ENCODE peak calls at places on chromosomes 4 and X, in four cellular contexts. N is AG10803, V is fibroblast of pulmonary artery, F is bronchial epithelial cell. E is an unnamed sample.

GRCh38 chrX:114071412-114071811 is 512.5 kb upstream of the HTR2C start:
- DNase-seq in N (no peak), V (no peak), F (peak), E (no peak)

GRCh38 chr4:104677122-104677521 is 182.4 kb upstream of the CXXC4 start:
- DNase-seq in N (no peak), V (no peak), F (peak), E (no peak)

GRCh38 chrX:53320543-53321215 is 39.3 kb upstream of the IQSEC2 start:
- DNase-seq in N (no peak), V (no peak), F (no peak), E (no peak)

GRCh38 chr4:2295535-2296442 is 33.9 kb upstream of the MXD4 start:
- DNase-seq in N (no peak), V (no peak), F (no peak), E (no peak)

GRCh38 chrX:119468930-119469635 is 839 bp downstream of the SLC25A5 start:
- DNase-seq in N (peak), V (peak), F (peak), E (peak)

GRCh38 chrX:17355976-17356375 is 19.0 kb upstream of the NHS start:
- DNase-seq in N (no peak), V (no peak), F (no peak), E (no peak)

GRCh38 chr4:2794707-2795557 is 2.0 kb downstream of the SH3BP2 start:
- DNase-seq in N (peak), V (peak), F (peak), E (peak)

GRCh38 chr4:38673109-38673978 is 9.3 kb downstream of the KLF3 start:
- DNase-seq in N (peak), V (peak), F (peak), E (peak)

GRCh38 chr4:80035336-80035735 is 37.7 kb downstream of the ANTXR2 start:
- DNase-seq in N (no peak), V (no peak), F (no peak), E (no peak)

GRCh38 chrX:36963069-36963808 is 44.9 kb upstream of the FAM47C start:
- DNase-seq in N (no peak), V (no peak), F (no peak), E (no peak)

GRCh38 chr4:112031712-112032328 is 113.4 kb upstream of the FAM241A start:
- DNase-seq in N (peak), V (peak), F (peak), E (peak)

GRCh38 chrX:1249101-1249887 is 19.3 kb upstream of the CSF2RA start:
- DNase-seq in N (peak), V (no peak), F (peak), E (no peak)

GRCh38 chrX:102978594-102978993 is 41.5 kb downstream of the RAB40AL start:
- DNase-seq in N (no peak), V (no peak), F (no peak), E (no peak)

GRCh38 chr4:185304541-185304940 is 91.2 kb downstream of the LRP2BP start:
- DNase-seq in N (peak), V (no peak), F (no peak), E (no peak)

GRCh38 chr4:98448923-98449322 is 187.7 kb downstream of the RAP1GDS1 start:
- DNase-seq in N (no peak), V (no peak), F (peak), E (no peak)

GRCh38 chrX:83916525-83916924 is 55.6 kb downstream of the CYLC1 start:
- DNase-seq in N (peak), V (peak), F (peak), E (peak)

GRCh38 chr4:76589872-76590846 is 155.1 kb downstream of the SHROOM3 start:
- DNase-seq in N (peak), V (peak), F (no peak), E (peak)

GRCh38 chr4:52713456-52713937 is 37.7 kb downstream of the ERVMER34-1 start:
- DNase-seq in N (no peak), V (no peak), F (no peak), E (no peak)
- H3K4me3 ChIP-seq in N (peak), V (peak), F (peak), E (peak)

DNA sequence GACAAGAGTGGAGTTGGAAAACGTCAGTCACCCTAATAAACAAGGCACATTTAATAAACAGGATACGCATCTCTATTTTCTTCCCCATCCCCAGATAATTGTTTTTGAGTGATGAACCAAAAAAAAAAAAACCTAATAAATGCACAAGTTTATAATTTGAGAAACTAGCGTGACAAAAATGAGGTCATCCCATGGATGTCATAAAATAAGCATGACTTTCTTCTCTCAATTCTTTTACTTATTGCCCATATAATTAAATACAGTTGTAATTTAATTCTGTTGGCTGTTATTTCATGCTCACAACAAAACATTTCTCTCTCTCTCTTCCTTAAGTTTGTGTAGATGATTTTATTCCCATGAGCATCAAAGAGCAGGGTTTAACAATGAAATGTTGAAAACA is 20.7 kb downstream of the PRKG2 start:
- DNase-seq in N (no peak), V (no peak), F (no peak), E (no peak)
- H3K4me3 ChIP-seq in N (no peak), V (no peak), F (no peak), E (no peak)

DNA sequence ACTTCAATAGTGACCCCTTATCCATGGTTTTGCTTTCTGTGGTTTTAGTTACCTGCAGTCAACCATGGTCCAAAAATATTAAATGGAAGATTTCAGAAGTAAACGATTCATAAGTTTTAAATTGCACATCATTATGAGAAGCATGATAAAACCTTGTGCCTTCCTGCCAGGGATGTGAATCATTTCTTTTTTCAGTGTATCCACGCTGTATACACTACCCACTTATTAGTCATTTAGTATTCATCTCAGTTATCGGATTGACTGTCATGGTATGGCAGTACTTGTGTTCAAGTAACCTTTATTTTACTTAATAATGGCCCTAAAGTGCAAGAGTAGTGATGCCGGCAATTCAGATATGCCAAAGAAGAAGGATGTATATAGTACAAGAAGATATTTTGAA is 37.7 kb upstream of the TASL start:
- DNase-seq in N (no peak), V (peak), F (peak), E (peak)
- H3K4me3 ChIP-seq in N (no peak), V (no peak), F (no peak), E (no peak)

DNA sequence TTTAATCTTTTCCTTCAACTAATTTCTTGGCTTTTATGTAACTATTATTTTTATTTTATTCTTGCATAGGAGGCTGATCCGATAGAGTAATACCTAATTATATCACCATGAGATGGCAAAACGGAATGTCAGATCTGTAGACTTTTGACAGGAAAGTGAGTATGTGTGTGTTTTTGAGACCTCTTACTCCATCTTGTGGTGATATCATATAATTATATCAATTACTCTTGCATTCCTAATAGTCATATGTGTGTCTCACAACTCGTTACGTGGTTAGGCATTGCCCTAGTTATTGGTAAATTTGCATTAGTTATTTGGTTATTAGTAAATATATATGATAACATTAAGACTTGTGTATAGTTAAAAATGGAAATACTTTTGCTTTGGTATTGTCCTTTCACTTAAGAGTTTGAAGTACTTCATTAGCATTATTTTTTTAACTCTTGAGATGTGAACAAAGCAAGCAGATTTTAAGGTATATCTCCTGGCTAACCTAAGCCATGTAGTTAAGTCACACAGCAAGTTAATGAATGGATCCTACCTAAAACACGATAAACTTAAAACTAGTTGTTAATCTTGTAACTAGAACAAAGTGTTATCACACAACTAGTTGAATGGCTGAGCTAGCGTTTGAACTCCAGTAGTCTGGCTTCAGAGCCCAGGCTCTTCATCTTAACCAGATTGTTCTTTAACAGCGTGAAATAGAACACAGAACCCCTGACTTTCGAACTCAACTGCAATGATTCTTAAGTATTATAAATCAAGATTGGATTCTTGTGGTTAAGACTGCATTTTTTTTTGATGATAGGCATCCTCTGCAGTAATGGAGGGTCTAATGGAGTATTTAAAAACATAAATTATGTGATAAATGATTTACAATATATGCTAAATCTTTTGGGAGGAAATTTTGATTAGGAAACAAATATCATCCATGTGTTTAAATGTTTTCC is 67.1 kb downstream of the PGRMC2 start:
- DNase-seq in N (peak), V (peak), F (peak), E (peak)
- H3K4me3 ChIP-seq in N (no peak), V (no peak), F (no peak), E (no peak)

DNA sequence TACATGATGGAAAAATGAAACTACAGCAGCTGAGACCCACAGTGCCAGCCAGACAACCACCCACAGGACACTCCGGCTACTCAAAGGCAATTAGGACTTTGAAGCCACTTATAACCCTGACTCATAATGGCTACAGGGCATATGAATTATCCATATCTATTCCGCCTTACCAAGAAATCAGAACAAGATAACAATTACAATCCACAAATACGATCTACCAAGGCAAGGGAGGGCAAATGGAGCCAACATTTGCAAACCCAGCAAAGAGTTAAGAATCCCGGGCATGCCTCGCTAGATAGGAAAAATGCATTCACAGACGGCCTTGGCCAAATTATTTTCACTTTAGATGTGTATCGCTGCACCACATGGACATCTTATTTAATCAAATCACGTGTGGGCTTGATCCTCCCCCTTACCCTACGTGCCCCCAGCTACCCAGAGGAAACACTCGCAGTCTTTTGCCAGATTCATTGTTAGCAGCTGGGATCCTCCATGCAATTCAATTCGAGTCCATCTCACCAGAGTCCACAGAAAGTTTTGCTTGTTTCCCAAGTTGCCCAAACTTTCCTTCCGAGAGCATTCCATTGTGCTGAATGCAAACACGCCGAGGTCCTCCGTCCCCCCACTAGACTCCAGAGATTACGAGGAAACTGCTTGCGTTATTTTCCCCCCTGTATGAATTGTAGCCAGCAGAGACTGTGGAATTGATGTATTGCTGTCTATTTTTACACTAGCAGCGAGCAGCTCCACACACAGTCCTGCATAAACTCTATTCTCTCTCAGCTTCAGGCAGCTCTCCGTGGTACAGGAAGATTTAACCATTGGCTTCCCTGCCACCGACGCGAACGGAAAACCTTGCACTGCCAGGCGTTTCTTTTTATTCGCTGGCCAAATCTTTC is 1.2 kb downstream of the PPARGC1A start:
- DNase-seq in N (peak), V (peak), F (peak), E (peak)
- H3K4me3 ChIP-seq in N (peak), V (peak), F (peak), E (peak)

GRCh38 chr4:139312552-139313332 is 10.5 kb upstream of the NDUFC1 start:
- DNase-seq in N (no peak), V (no peak), F (no peak), E (no peak)

GRCh38 chr4:139314047-139314800 is 11.9 kb upstream of the NDUFC1 start:
- DNase-seq in N (no peak), V (no peak), F (no peak), E (no peak)

GRCh38 chr4:139317635-139318034 is 15.4 kb upstream of the NDUFC1 start:
- DNase-seq in N (no peak), V (no peak), F (no peak), E (no peak)

GRCh38 chr4:139316733-139317132 is 14.5 kb upstream of the NDUFC1 start:
- DNase-seq in N (no peak), V (no peak), F (no peak), E (no peak)

DNA sequence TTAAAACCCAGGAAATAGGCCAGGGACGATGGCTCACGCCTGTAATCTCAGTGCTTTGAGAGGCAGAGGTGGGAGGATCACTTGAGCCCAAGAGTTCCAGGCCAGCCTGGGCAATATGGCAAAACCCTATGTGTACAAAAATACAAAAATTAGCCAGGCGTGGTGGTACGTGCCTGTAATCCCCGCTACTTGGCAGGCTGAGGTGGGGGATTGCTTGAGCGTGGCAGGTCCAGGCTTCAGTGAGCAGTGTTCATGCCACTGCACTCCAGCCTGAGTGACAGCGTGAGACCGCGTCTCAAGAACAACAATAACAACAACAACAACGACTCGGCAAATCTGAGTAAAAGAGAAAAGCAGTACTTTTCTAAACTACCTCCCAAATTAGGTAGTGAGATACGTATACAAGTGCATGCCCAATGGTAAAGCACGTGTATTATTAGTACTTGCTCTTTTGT is 13.0 kb upstream of the NDUFC1 start:
- DNase-seq in N (no peak), V (no peak), F (no peak), E (no peak)
- H3K4me3 ChIP-seq in N (no peak), V (no peak), F (no peak), E (no peak)

GRCh38 chrX:42127563-42127962 is 204.2 kb upstream of the CASK start:
- DNase-seq in N (no peak), V (no peak), F (no peak), E (no peak)
- H3K4me3 ChIP-seq in N (no peak), V (no peak), F (no peak), E (no peak)

DNA sequence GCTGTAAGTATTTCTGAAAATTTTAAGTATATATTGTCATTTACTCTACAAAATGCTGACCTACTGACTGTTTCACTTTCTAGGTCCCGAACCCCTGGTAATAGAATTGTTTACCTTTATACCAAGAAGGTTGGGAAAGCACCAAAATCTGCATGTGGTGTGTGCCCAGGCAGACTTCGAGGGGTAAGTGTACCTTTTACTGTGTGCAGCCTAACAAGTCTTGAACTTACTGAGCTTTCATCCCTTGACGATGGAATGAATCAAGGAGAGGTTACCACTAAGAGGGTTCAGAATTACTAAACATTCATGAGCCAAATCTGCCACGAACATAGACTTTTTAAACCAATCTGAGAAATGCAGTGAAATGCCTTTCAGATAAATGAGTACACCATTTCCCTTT is 1.6 kb downstream of the RPL34 start:
- DNase-seq in N (no peak), V (no peak), F (no peak), E (no peak)
- H3K4me3 ChIP-seq in N (peak), V (peak), F (no peak), E (peak)

DNA sequence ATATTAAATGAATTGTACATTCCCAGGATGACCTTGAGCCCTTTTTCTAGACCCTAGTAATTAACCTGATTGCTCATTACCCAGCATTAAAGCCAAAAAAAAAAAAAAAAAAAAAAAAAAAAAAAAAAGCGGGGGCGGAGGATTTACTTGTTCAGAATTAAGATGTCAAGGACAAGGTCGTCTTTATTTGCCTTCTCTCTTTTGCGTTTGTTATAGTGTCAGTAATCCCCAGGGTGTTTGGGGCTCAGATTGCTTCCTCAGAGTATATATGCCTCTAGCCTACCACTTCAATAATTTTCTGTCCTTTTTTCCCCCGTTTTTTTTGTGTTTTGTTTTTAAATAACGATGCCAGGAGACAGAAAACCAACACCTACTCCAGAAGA is 138.4 kb downstream of the AFF1 start:
- DNase-seq in N (no peak), V (no peak), F (no peak), E (no peak)
- H3K4me3 ChIP-seq in N (no peak), V (no peak), F (no peak), E (no peak)